ENCODE peak calls at places on chromosomes 7 and 10, in five cellular contexts. One of them, this sample, is unnamed.

GRCh38 chr10:110214380-110214826 is 7.0 kb downstream of the MXI1 start:
- DNase-seq in RWPE1: no peak
- DNase-seq in gastrocnemius medialis: no peak
- DNase-seq in uterus: no peak
- DNase-seq in BE2C: no peak
- DNase-seq in this sample: no peak

GRCh38 chr10:80493482-80494021 is 39.4 kb downstream of the TSPAN14 start:
- DNase-seq in gastrocnemius medialis: no peak
- DNase-seq in RWPE1: no peak
- DNase-seq in uterus: no peak
- DNase-seq in BE2C: no peak
- DNase-seq in this sample: no peak

GRCh38 chr7:131935180-131935579 is 378.8 kb upstream of the PODXL start:
- DNase-seq in gastrocnemius medialis: no peak
- DNase-seq in RWPE1: no peak
- DNase-seq in uterus: no peak
- DNase-seq in BE2C: no peak
- DNase-seq in this sample: no peak

GRCh38 chr10:688287-688620 is 1.2 kb downstream of the DIP2C start:
- DNase-seq in BE2C: no peak
- DNase-seq in RWPE1: no peak
- DNase-seq in gastrocnemius medialis: no peak
- DNase-seq in uterus: no peak
- DNase-seq in this sample: no peak

GRCh38 chr7:136251826-136252225 is 274.7 kb upstream of the MTPN start:
- DNase-seq in uterus: no peak
- DNase-seq in BE2C: no peak
- DNase-seq in gastrocnemius medialis: no peak
- DNase-seq in RWPE1: no peak
- DNase-seq in this sample: no peak

GRCh38 chr7:75814407-75814947 is 871 bp upstream of the CCL24 start:
- DNase-seq in RWPE1: no peak
- DNase-seq in BE2C: no peak
- DNase-seq in gastrocnemius medialis: no peak
- DNase-seq in uterus: no peak
- DNase-seq in this sample: no peak

GRCh38 chr7:111137296-111138195 is 46.6 kb downstream of the LRRN3 start:
- DNase-seq in gastrocnemius medialis: no peak
- DNase-seq in uterus: no peak
- DNase-seq in RWPE1: no peak
- DNase-seq in BE2C: peak; percentile 16
- DNase-seq in this sample: no peak

GRCh38 chr7:113371376-113372043 is 253.2 kb upstream of the SMIM30 start:
- DNase-seq in BE2C: no peak
- DNase-seq in uterus: no peak
- DNase-seq in gastrocnemius medialis: no peak
- DNase-seq in RWPE1: no peak
- DNase-seq in this sample: no peak

GRCh38 chr7:155734445-155734809 is 77.8 kb downstream of the SHH start:
- DNase-seq in BE2C: no peak
- DNase-seq in uterus: no peak
- DNase-seq in RWPE1: no peak
- DNase-seq in gastrocnemius medialis: no peak
- DNase-seq in this sample: no peak

GRCh38 chr7:2804227-2804763 is 39.8 kb downstream of the GNA12 start:
- DNase-seq in uterus: no peak
- DNase-seq in RWPE1: no peak
- DNase-seq in gastrocnemius medialis: no peak
- DNase-seq in BE2C: no peak
- DNase-seq in this sample: no peak

GRCh38 chr10:112981553-112981952 is 31.5 kb downstream of the TCF7L2 start:
- DNase-seq in uterus: no peak
- DNase-seq in gastrocnemius medialis: no peak
- DNase-seq in RWPE1: no peak
- DNase-seq in BE2C: peak; percentile 54
- DNase-seq in this sample: no peak

GRCh38 chr10:119359025-119359424 is 151.7 kb downstream of the GRK5 start:
- DNase-seq in uterus: no peak
- DNase-seq in RWPE1: no peak
- DNase-seq in BE2C: no peak
- DNase-seq in gastrocnemius medialis: no peak
- DNase-seq in this sample: no peak

GRCh38 chr10:91409869-91410637 is at the start of gene HECTD2:
- DNase-seq in BE2C: peak; percentile 84
- DNase-seq in RWPE1: peak; percentile 77
- DNase-seq in uterus: peak; percentile 72
- DNase-seq in gastrocnemius medialis: peak; percentile 71
- DNase-seq in this sample: peak; percentile 86

GRCh38 chr7:117750612-117751563 is 122.4 kb downstream of the CTTNBP2 start:
- DNase-seq in RWPE1: peak; percentile 24
- DNase-seq in gastrocnemius medialis: no peak
- DNase-seq in BE2C: no peak
- DNase-seq in uterus: no peak
- DNase-seq in this sample: no peak

GRCh38 chr10:79948976-79949722 is at the start of gene SFTPD:
- DNase-seq in BE2C: no peak
- DNase-seq in RWPE1: peak; percentile 53
- DNase-seq in uterus: no peak
- DNase-seq in gastrocnemius medialis: no peak
- DNase-seq in this sample: no peak

GRCh38 chr7:35623381-35623780 is 71.6 kb downstream of the HERPUD2 start:
- DNase-seq in BE2C: no peak
- DNase-seq in RWPE1: no peak
- DNase-seq in gastrocnemius medialis: no peak
- DNase-seq in uterus: no peak
- DNase-seq in this sample: no peak

GRCh38 chr7:101075646-101076045 is 9.6 kb upstream of the TRIM56 start:
- DNase-seq in BE2C: no peak
- DNase-seq in uterus: no peak
- DNase-seq in gastrocnemius medialis: no peak
- DNase-seq in RWPE1: no peak
- DNase-seq in this sample: no peak

GRCh38 chr7:144118341-144118740 is 4.6 kb upstream of the OR2A14 start:
- DNase-seq in RWPE1: no peak
- DNase-seq in BE2C: no peak
- DNase-seq in gastrocnemius medialis: no peak
- DNase-seq in uterus: no peak
- DNase-seq in this sample: no peak

GRCh38 chr10:132575320-132576201 is 38.0 kb downstream of the INPP5A start:
- DNase-seq in RWPE1: no peak
- DNase-seq in BE2C: no peak
- DNase-seq in uterus: no peak
- DNase-seq in gastrocnemius medialis: no peak
- DNase-seq in this sample: peak; percentile 32

GRCh38 chr7:109179601-109180000 is 609.9 kb downstream of the DNAJB9 start:
- DNase-seq in gastrocnemius medialis: no peak
- DNase-seq in BE2C: no peak
- DNase-seq in RWPE1: no peak
- DNase-seq in uterus: no peak
- DNase-seq in this sample: no peak

GRCh38 chr7:150964593-150965111 is 13.5 kb downstream of the KCNH2 start:
- DNase-seq in BE2C: peak; percentile 97
- DNase-seq in uterus: no peak
- DNase-seq in gastrocnemius medialis: no peak
- DNase-seq in RWPE1: no peak
- DNase-seq in this sample: peak; percentile 64

GRCh38 chr7:150963707-150964559 is 14.2 kb downstream of the KCNH2 start:
- DNase-seq in uterus: no peak
- DNase-seq in gastrocnemius medialis: no peak
- DNase-seq in BE2C: no peak
- DNase-seq in RWPE1: no peak
- DNase-seq in this sample: peak; percentile 19

GRCh38 chr7:150962285-150962742 is 15.8 kb downstream of the KCNH2 start:
- DNase-seq in RWPE1: no peak
- DNase-seq in uterus: no peak
- DNase-seq in BE2C: no peak
- DNase-seq in gastrocnemius medialis: no peak
- DNase-seq in this sample: no peak

GRCh38 chr7:150961510-150962284 is 16.4 kb downstream of the KCNH2 start:
- DNase-seq in BE2C: no peak
- DNase-seq in RWPE1: no peak
- DNase-seq in gastrocnemius medialis: no peak
- DNase-seq in uterus: peak; percentile 78
- DNase-seq in this sample: peak; percentile 76

GRCh38 chr7:150962743-150963399 is 15.2 kb downstream of the KCNH2 start:
- DNase-seq in uterus: peak; percentile 64
- DNase-seq in gastrocnemius medialis: no peak
- DNase-seq in BE2C: peak; percentile 89
- DNase-seq in RWPE1: peak; percentile 56
- DNase-seq in this sample: peak; percentile 85
- TF ChIP-seq CTCF in uterus: peak; percentile 96
- TF ChIP-seq CTCF in gastrocnemius medialis: peak; percentile 75
- TF ChIP-seq CTCF in BE2C: peak; percentile 96
- TF ChIP-seq CTCF in RWPE1: peak; percentile 89
- TF ChIP-seq CTCF in this sample: peak; percentile 75

DNA sequence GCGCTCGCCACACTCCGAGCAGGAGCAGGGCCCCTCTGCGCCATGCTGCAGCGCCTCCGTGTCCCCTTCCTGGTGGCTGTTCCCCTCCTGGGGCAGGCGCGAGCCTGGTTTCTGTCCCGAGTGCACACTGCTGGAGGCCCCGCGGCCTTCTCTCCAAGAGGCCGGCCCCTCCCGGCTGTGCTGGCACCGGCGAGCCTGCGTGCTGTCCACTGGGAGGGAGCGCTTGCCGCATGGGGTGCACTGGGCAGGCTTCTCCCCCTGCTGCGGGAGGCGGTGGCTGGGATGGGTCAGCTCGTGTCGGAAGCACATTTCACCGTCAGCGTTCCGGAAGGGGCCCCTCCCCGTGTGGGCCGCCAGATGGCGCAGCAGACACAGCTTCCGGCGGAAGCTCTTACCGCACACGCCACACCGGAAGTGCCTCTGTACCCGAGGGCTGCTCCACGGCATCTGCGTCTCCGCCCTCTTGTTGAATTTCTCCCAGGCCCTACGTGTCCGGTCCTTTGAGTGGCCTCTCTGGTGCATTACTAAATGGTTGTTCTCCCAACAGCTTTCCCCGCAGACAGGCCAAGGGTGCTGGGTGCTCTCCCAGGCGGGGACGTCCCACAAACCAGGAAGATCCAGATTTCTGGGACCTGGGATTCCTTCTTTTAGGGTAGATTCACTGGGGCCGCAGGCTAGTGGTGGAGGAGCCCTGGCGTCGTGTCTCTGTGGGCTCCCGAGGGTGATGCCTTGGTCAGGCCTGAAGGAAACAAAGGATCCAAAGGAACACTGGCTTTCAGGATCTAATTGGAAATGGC is 18.7 kb downstream of the ZNF786 start:
- DNase-seq in gastrocnemius medialis: no peak
- DNase-seq in uterus: no peak
- DNase-seq in BE2C: peak; percentile 43
- DNase-seq in RWPE1: no peak
- DNase-seq in this sample: peak; percentile 73
- TF ChIP-seq CTCF in gastrocnemius medialis: no peak
- TF ChIP-seq CTCF in uterus: no peak
- TF ChIP-seq CTCF in BE2C: peak; percentile 35
- TF ChIP-seq CTCF in RWPE1: no peak
- TF ChIP-seq CTCF in this sample: peak; percentile 56

GRCh38 chr7:152894295-152895170 is 135.0 kb downstream of the ACTR3B start:
- DNase-seq in BE2C: peak; percentile 67
- DNase-seq in gastrocnemius medialis: no peak
- DNase-seq in RWPE1: no peak
- DNase-seq in uterus: no peak
- DNase-seq in this sample: peak; percentile 74
- TF ChIP-seq CTCF in BE2C: peak; percentile 64
- TF ChIP-seq CTCF in gastrocnemius medialis: peak; percentile 66
- TF ChIP-seq CTCF in RWPE1: peak; percentile 43
- TF ChIP-seq CTCF in uterus: peak; percentile 57
- TF ChIP-seq CTCF in this sample: peak; percentile 94

DNA sequence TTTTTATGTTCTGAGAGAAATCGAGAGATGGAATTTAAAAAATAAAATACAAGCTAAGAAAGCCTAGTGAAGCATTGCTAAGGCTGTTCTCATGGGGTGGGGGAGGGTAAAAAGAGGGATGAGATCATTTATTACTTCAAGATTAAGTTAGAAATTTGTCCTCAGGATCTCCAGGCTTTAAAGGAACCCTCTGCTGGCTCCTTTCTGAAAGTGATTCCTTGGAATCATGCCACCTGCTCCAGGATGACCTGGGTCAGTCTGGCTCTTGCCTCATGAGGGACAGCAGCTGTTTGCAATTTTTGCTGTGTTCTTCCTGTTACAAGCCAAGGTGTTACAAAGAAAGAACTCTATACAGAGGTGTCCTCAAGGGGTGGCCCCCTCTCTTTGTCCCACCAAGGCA is 69.8 kb downstream of the CDK1 start:
- DNase-seq in RWPE1: no peak
- DNase-seq in BE2C: no peak
- DNase-seq in uterus: peak; percentile 74
- DNase-seq in gastrocnemius medialis: peak; percentile 89
- DNase-seq in this sample: no peak
- TF ChIP-seq CTCF in RWPE1: no peak
- TF ChIP-seq CTCF in BE2C: no peak
- TF ChIP-seq CTCF in uterus: peak; percentile 32
- TF ChIP-seq CTCF in gastrocnemius medialis: peak; percentile 47
- TF ChIP-seq CTCF in this sample: no peak

GRCh38 chr7:134905375-134905774 is 80.9 kb upstream of the AGBL3 start:
- DNase-seq in RWPE1: no peak
- DNase-seq in uterus: peak; percentile 77
- DNase-seq in gastrocnemius medialis: peak; percentile 58
- DNase-seq in BE2C: no peak
- DNase-seq in this sample: no peak
- TF ChIP-seq CTCF in RWPE1: no peak
- TF ChIP-seq CTCF in uterus: peak; percentile 30
- TF ChIP-seq CTCF in gastrocnemius medialis: no peak
- TF ChIP-seq CTCF in BE2C: no peak
- TF ChIP-seq CTCF in this sample: no peak